ENCODE peak calls at places on chromosomes 5 and 9, in eight cellular contexts. T is lower lobe of right lung, Y is heart right ventricle, R is NB4, S is transverse colon, I is osteocyte, C is HFF-Myc, G is cardiac fibroblast. D is an unnamed sample.
A peak's percentile ranks its signal among the peaks of the same experiment; 100 is the strongest.

GRCh38 chr5:56064984-56065383 is 70.2 kb upstream of the IL6ST start:
- DNase-seq in T (no peak), Y (no peak), R (no peak), S (no peak), I (no peak), C (no peak), G (no peak), D (no peak)

GRCh38 chr5:10233505-10233904 is 16.2 kb downstream of the ATPSCKMT start:
- DNase-seq in T (no peak), Y (no peak), R (peak; percentile 26), S (no peak), I (peak; percentile 89), C (peak; percentile 57), G (peak; percentile 93), D (no peak)

GRCh38 chr5:37722236-37723146 is 117.3 kb downstream of the GDNF start:
- DNase-seq in T (no peak), Y (no peak), R (peak; percentile 90), S (no peak), I (no peak), C (peak; percentile 80), G (peak; percentile 97), D (peak; percentile 25)

GRCh38 chr9:105969672-105970071 is 275.3 kb downstream of the TMEM38B start:
- DNase-seq in T (no peak), Y (no peak), R (no peak), S (no peak), I (no peak), C (no peak), G (no peak), D (no peak)

GRCh38 chr5:54311178-54311811 is 922 bp upstream of the ARL15 start:
- DNase-seq in T (no peak), Y (no peak), R (peak; percentile 32), S (no peak), I (no peak), C (no peak), G (peak; percentile 28), D (no peak)

GRCh38 chr9:14304242-14304641 is 9.7 kb downstream of the NFIB start:
- DNase-seq in T (no peak), Y (no peak), R (no peak), S (no peak), I (no peak), C (no peak), G (no peak), D (no peak)

GRCh38 chr5:15183520-15183919 is 311.9 kb upstream of the ANKH start:
- DNase-seq in T (no peak), Y (no peak), R (no peak), S (no peak), I (no peak), C (peak; percentile 5), G (peak; percentile 5), D (no peak)

GRCh38 chr5:113059232-113059805 is 82.7 kb downstream of the DCP2 start:
- DNase-seq in T (no peak), Y (peak; percentile 56), R (no peak), S (no peak), I (no peak), C (no peak), G (peak; percentile 62), D (no peak)

GRCh38 chr5:181204561-181205401 is at the start of gene TRIM7:
- DNase-seq in T (peak; percentile 74), Y (peak; percentile 75), R (no peak), S (peak; percentile 65), I (peak; percentile 86), C (no peak), G (peak; percentile 41), D (no peak)

GRCh38 chr5:176440932-176441706 is 7.1 kb upstream of the FAF2 start:
- DNase-seq in T (no peak), Y (no peak), R (no peak), S (no peak), I (no peak), C (no peak), G (no peak), D (no peak)

GRCh38 chr9:110048473-110048975 is 159.4 kb downstream of the C9orf152 start:
- DNase-seq in T (peak; percentile 82), Y (peak; percentile 85), R (peak; percentile 90), S (peak; percentile 84), I (peak; percentile 91), C (no peak), G (peak; percentile 78), D (peak; percentile 94)

GRCh38 chr9:83701769-83702168 is 6.0 kb downstream of the UBQLN1 start:
- DNase-seq in T (no peak), Y (no peak), R (no peak), S (no peak), I (no peak), C (peak; percentile 48), G (peak; percentile 93), D (no peak)

GRCh38 chr5:95930541-95930940 is 31.1 kb downstream of the ELL2 start:
- DNase-seq in T (no peak), Y (no peak), R (peak; percentile 40), S (no peak), I (no peak), C (no peak), G (no peak), D (no peak)

GRCh38 chr5:10338996-10339903 is 14.2 kb upstream of the MARCHF6 start:
- DNase-seq in T (no peak), Y (no peak), R (no peak), S (no peak), I (peak; percentile 76), C (no peak), G (no peak), D (no peak)

GRCh38 chr5:62773460-62773859 is 194.8 kb downstream of the LRRC70 start:
- DNase-seq in T (no peak), Y (no peak), R (no peak), S (no peak), I (no peak), C (no peak), G (no peak), D (no peak)

GRCh38 chr9:97558701-97559101 is 57.2 kb downstream of the TMOD1 start:
- DNase-seq in T (no peak), Y (no peak), R (no peak), S (no peak), I (no peak), C (no peak), G (no peak), D (peak; percentile 46)

GRCh38 chr5:180026725-180027448 is 44.7 kb downstream of the RNF130 start:
- DNase-seq in T (no peak), Y (no peak), R (no peak), S (no peak), I (no peak), C (no peak), G (no peak), D (no peak)

GRCh38 chr9:14165376-14166035 is 148.4 kb downstream of the NFIB start:
- DNase-seq in T (no peak), Y (no peak), R (no peak), S (no peak), I (no peak), C (no peak), G (peak; percentile 37), D (no peak)

GRCh38 chr5:32004404-32004803 is 169.7 kb downstream of the GOLPH3 start:
- DNase-seq in T (no peak), Y (no peak), R (no peak), S (no peak), I (no peak), C (no peak), G (no peak), D (no peak)

GRCh38 chr5:93430139-93430538 is 150.9 kb downstream of the NR2F1-AS1 start:
- DNase-seq in T (no peak), Y (no peak), R (no peak), S (no peak), I (no peak), C (no peak), G (no peak), D (no peak)

GRCh38 chr5:154945695-154946301 is 4.9 kb downstream of the MRPL22 start:
- DNase-seq in T (no peak), Y (no peak), R (peak; percentile 27), S (no peak), I (no peak), C (no peak), G (peak; percentile 57), D (peak; percentile 23)

GRCh38 chr5:139193928-139194327 is 4.2 kb downstream of the SIL1 start:
- DNase-seq in T (no peak), Y (no peak), R (peak; percentile 34), S (no peak), I (no peak), C (no peak), G (peak; percentile 18), D (no peak)
- TF ChIP-seq CTCF in T (no peak), Y (no peak), R (peak; percentile 27), S (no peak), I (peak; percentile 27), C (peak; percentile 35), G (peak; percentile 45), D (no peak)

GRCh38 chr9:111604054-111604615 is 4.7 kb upstream of the PTGR1 start:
- DNase-seq in T (no peak), Y (no peak), R (no peak), S (no peak), I (no peak), C (no peak), G (no peak), D (no peak)
- TF ChIP-seq CTCF in T (no peak), Y (no peak), R (no peak), S (no peak), I (no peak), C (no peak), G (no peak), D (no peak)

GRCh38 chr9:112750111-112750766 is at the start of gene SNX30:
- DNase-seq in T (peak; percentile 94), Y (peak; percentile 92), R (peak; percentile 93), S (peak; percentile 94), I (peak; percentile 96), C (peak; percentile 71), G (peak; percentile 86), D (peak; percentile 92)
- TF ChIP-seq CTCF in T (no peak), Y (no peak), R (no peak), S (peak; percentile 20), I (no peak), C (no peak), G (no peak), D (no peak)

GRCh38 chr5:150000261-150000989 is at the start of the genes HMGXB3 and TIGD6:
- DNase-seq in T (peak; percentile 95), Y (peak; percentile 93), R (peak; percentile 98), S (peak; percentile 93), I (peak; percentile 97), C (peak; percentile 85), G (peak; percentile 93), D (peak; percentile 95)

GRCh38 chr5:149996186-149996890 is 4.1 kb downstream of the TIGD6 start:
- DNase-seq in T (no peak), Y (no peak), R (no peak), S (peak; percentile 14), I (no peak), C (no peak), G (no peak), D (no peak)

GRCh38 chr5:149999866-150000260 is 591 bp downstream of the TIGD6 start:
- DNase-seq in T (no peak), Y (no peak), R (no peak), S (no peak), I (no peak), C (no peak), G (no peak), D (no peak)

GRCh38 chr5:149999359-149999758 is 1.1 kb downstream of the TIGD6 start:
- DNase-seq in T (no peak), Y (no peak), R (no peak), S (no peak), I (no peak), C (no peak), G (no peak), D (no peak)

GRCh38 chr5:149998281-149998680 is 2.2 kb downstream of the TIGD6 start:
- DNase-seq in T (no peak), Y (no peak), R (no peak), S (no peak), I (no peak), C (no peak), G (no peak), D (no peak)
- TF ChIP-seq CTCF in T (no peak), Y (no peak), R (no peak), S (no peak), I (no peak), C (no peak), G (no peak), D (no peak)